ENCODE peak calls at places on chromosomes 12 and 14, in nine cellular contexts. M, N, J, C, Y, O, D, S and G are unnamed samples. For H3K27me3, the result is how much of the 10 kb centered on the place peaks cover.

GRCh38 chr12:72246370-72246769 is 25.8 kb upstream of the TRHDE start:
- DNase-seq in D (no peak), O (no peak), S (no peak), J (no peak), C (no peak), M (no peak), N (no peak), Y (no peak), G (no peak)

GRCh38 chr14:68782091-68782981 is 10.5 kb downstream of the ZFP36L1 start:
- DNase-seq in N (no peak), M (peak), D (peak), S (no peak), Y (no peak), J (no peak), C (peak), O (no peak), G (no peak)

GRCh38 chr14:103748539-103748867 is 32.9 kb downstream of the ZFYVE21 start:
- DNase-seq in S (no peak), D (no peak), N (no peak), M (no peak), C (no peak), O (peak), J (no peak), Y (peak), G (no peak)

GRCh38 chr12:107884769-107885694 is 110.5 kb downstream of the ASCL4 start:
- DNase-seq in D (no peak), O (peak), Y (no peak), M (peak), J (peak), N (no peak), S (peak), C (peak), G (peak)

GRCh38 chr12:72273851-72274284 is 1.7 kb downstream of the TRHDE start:
- DNase-seq in S (peak), Y (peak), O (no peak), M (peak), D (peak), J (peak), C (peak), N (peak), G (no peak)

GRCh38 chr12:58364389-58365086 is 423.2 kb downstream of the ATP23 start:
- DNase-seq in S (no peak), N (no peak), Y (no peak), C (no peak), M (no peak), D (no peak), J (peak), O (no peak), G (no peak)

GRCh38 chr12:16555630-16556029 is 50.3 kb downstream of the LMO3 start:
- DNase-seq in S (no peak), Y (no peak), J (peak), M (no peak), N (no peak), O (no peak), D (no peak), C (no peak), G (no peak)

GRCh38 chr12:101826766-101827368 is 3.9 kb downstream of the GNPTAB start:
- DNase-seq in D (no peak), S (no peak), C (no peak), J (no peak), O (no peak), N (no peak), Y (no peak), M (no peak), G (no peak)

GRCh38 chr12:62966990-62967506 is 32.1 kb upstream of the PPM1H start:
- DNase-seq in J (no peak), O (no peak), S (no peak), C (no peak), Y (no peak), D (no peak), M (no peak), N (no peak), G (no peak)

GRCh38 chr12:78759387-78759786 is 105.2 kb upstream of the SYT1 start:
- DNase-seq in J (peak), M (no peak), O (no peak), Y (no peak), N (no peak), C (no peak), S (no peak), D (no peak), G (no peak)

GRCh38 chr12:131459666-131460365 is 251.1 kb upstream of the SFSWAP start:
- DNase-seq in O (no peak), M (peak), J (no peak), C (no peak), S (no peak), Y (peak), D (no peak), N (no peak), G (no peak)

GRCh38 chr12:94427520-94428381 is 31.9 kb downstream of the CEP83 start:
- DNase-seq in D (peak), J (peak), M (peak), O (no peak), N (no peak), Y (no peak), S (no peak), C (peak), G (no peak)

GRCh38 chr12:96081596-96081995 is 46.2 kb upstream of the LTA4H start:
- DNase-seq in D (no peak), N (no peak), O (no peak), C (no peak), M (no peak), Y (no peak), J (no peak), S (no peak), G (no peak)

GRCh38 chr12:27982951-27983350 is 10.4 kb upstream of the PTHLH start:
- DNase-seq in O (no peak), S (no peak), Y (no peak), N (no peak), M (no peak), J (no peak), C (no peak), D (no peak), G (no peak)

GRCh38 chr14:49857427-49858003 is 4.9 kb upstream of the NEMF start:
- DNase-seq in D (no peak), N (no peak), Y (no peak), J (no peak), S (no peak), M (no peak), C (no peak), O (no peak), G (no peak)

DNA sequence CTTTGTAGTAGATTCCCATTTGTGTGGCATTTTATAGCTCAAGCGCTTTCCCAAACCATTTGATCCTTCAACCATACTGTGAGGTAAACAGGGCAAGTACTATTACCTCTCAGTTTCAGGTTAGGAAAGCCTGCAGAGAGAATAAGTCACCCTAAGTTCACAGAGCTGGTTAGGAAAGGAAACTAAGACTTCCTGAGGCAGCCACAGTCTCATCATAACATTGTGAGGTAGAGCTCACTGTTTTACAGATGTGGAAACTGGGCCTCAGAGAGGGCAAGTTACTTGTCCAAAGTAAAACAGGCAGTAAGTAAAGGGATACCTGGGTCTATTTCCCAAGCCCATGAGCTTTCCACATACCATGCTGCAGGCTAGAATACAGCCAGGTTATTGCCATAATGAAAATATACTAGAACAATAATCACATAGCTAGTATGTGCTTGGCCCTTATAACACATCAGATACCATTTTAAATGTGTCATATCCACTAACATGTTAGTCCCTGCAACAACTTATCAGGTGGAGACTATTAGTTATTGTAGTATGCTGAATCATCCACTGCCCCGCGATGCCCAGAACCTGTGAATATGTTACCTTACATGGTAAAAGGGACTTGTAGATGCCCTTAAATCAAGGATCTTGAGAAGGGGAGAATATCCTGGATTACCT is 150.9 kb upstream of the GRIP1 start:
- DNase-seq in S (no peak), N (no peak), O (peak), M (no peak), Y (no peak), J (peak), C (no peak), D (no peak), G (no peak)
- H3K27ac ChIP-seq in S (no peak), N (no peak), O (no peak), M (no peak), Y (no peak), J (peak), C (no peak), D (no peak), G (no peak)

DNA sequence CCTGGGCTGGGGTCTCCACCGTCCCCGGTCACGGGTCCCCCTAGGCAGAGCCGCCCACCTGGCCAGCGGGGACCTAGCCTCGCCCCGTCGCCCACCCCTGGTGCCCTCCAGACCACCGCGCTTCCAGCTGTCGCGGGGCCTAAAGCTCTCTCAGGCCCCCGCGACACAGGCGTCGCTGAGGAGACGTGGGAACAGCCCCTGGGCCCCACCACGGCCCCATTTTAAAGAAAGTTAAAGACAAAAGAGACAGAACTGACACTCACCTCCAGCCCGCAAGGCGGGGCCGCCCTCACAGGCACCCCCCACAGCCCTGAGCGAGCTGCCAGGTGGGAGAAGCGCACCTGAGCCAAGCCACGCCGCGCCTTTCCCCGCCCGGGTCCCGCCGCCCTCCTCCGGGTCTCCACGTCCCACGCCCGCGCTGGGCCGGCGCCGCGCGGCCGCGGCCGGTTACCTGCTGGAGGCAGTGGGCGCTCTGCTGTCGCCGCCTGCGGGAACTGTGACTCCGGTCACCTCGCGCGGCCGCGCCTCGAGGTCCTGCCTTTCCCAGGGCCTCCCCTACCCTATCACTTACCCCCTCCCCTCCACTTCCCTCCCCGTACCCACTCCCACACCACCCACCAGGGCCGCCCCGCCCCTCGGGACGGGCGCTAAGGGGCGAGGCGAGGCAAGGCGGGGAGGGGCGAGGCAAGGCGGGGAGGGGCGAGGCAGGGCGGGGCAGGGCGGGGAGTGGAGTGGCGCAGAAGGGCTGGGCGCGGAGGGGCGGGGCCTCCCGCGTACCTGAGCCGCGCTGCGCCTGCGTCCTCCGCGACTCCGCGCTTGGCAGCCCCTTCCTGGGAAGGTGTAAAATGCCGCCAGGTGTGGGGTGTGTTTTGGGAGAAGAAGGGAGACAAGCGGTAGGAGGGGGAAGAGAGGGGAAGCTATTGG is 31.2 kb downstream of the TC2N start:
- DNase-seq in J (peak), M (peak), C (peak), N (peak), D (peak), O (no peak), Y (peak), S (peak), G (peak)
- H3K27me3 ChIP-seq in J (under half), M (under half), C (under half), N (under half), D (under half), O (under half), Y (under half), S (under half), G (under half)

DNA sequence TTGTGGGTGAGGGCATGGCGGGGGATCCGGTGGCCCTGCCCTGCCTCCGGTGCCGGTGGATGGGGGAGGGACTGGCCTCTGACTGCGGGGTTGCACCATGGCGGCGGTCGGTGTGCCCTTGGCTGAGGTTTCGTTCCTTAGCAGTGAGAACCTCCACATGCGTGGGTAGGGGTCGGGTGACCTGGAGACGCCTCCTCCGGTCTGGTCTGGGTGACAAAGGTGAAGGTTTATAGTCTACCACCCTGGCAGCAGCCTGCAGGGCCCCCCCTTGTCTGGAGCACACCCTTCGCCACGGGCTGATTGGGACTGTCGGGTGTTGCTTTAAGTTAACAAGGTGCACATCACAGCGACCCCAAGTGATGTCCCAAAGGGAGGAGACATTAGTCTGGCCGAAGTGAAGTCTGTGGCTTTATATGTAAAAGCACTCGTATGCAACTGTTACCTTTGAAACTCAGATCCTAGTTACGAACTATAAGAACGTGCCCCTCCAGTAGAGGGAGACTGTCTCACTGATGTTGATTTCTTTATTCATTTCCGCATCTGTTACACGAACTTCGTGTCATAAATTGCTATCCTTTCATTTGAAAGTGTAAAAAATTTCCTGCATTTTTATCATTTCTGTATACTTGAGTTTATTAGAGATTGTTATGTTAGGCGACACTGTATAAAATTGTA is 74.4 kb downstream of the WDR20 start:
- DNase-seq in D (no peak), M (no peak), N (no peak), O (no peak), J (no peak), Y (no peak), C (no peak), S (no peak), G (no peak)
- H3K27ac ChIP-seq in D (no peak), M (no peak), N (no peak), O (no peak), J (no peak), Y (no peak), C (no peak), S (no peak), G (no peak)

GRCh38 chr12:5015711-5016492 is 27.8 kb upstream of the KCNA5 start:
- DNase-seq in J (no peak), N (no peak), M (no peak), D (no peak), C (no peak), S (no peak), O (no peak), Y (no peak), G (no peak)
- H3K27me3 ChIP-seq in J (under half), N (under half), M (under half), D (under half), C (under half), S (under half), O (under half), Y (under half), G (under half)